ENCODE peak calls at places on chromosomes 7 and 10, in ten cellular contexts. B, Y, V, Q, R, E, Z, D, A and M are unnamed samples.

GRCh38 chr10:122499012-122499411 is 37.7 kb downstream of the HTRA1 start:
- DNase-seq in B (no peak), Y (no peak), V (peak; percentile 51), Q (no peak), R (no peak), E (no peak), Z (no peak), D (no peak), A (no peak), M (no peak)

GRCh38 chr7:100791881-100792666 is 35.2 kb downstream of the EPHB4 start:
- DNase-seq in B (no peak), Y (no peak), V (no peak), Q (no peak), R (no peak), E (no peak), Z (no peak), D (peak; percentile 84), A (no peak), M (no peak)

GRCh38 chr7:108094375-108094774 is 35.8 kb downstream of the LAMB4 start:
- DNase-seq in B (peak; percentile 76), Y (no peak), V (no peak), Q (peak; percentile 84), R (no peak), E (no peak), Z (no peak), D (no peak), A (no peak), M (peak; percentile 89)

GRCh38 chr7:39415091-39415820 is 150.9 kb upstream of the YAE1 start:
- DNase-seq in B (no peak), Y (no peak), V (no peak), Q (no peak), R (no peak), E (no peak), Z (no peak), D (no peak), A (no peak), M (no peak)

GRCh38 chr10:119401671-119402395 is 140.7 kb downstream of the RGS10 start:
- DNase-seq in B (peak; percentile 100), Y (no peak), V (peak; percentile 82), Q (peak; percentile 98), R (peak; percentile 77), E (no peak), Z (peak; percentile 90), D (no peak), A (no peak), M (peak; percentile 94)

GRCh38 chr10:75350791-75351190 is 50.8 kb downstream of the ZNF503 start:
- DNase-seq in B (peak; percentile 80), Y (no peak), V (no peak), Q (peak; percentile 57), R (peak; percentile 49), E (peak; percentile 7), Z (no peak), D (no peak), A (no peak), M (peak; percentile 23)

GRCh38 chr7:102061354-102061945 is 225.2 kb upstream of the SH2B2 start:
- DNase-seq in B (no peak), Y (no peak), V (no peak), Q (no peak), R (no peak), E (no peak), Z (no peak), D (no peak), A (no peak), M (no peak)

GRCh38 chr7:20064974-20065862 is 152.0 kb downstream of the MACC1 start:
- DNase-seq in B (peak; percentile 12), Y (peak; percentile 96), V (no peak), Q (peak; percentile 81), R (peak; percentile 4), E (peak; percentile 52), Z (peak; percentile 73), D (no peak), A (no peak), M (peak; percentile 38)

GRCh38 chr10:95567903-95568630 is 6.9 kb upstream of the SORBS1 start:
- DNase-seq in B (no peak), Y (no peak), V (no peak), Q (peak; percentile 24), R (peak; percentile 20), E (no peak), Z (no peak), D (no peak), A (no peak), M (no peak)

GRCh38 chr7:136956671-136957070 is 88.2 kb downstream of the CHRM2 start:
- DNase-seq in B (peak; percentile 40), Y (no peak), V (no peak), Q (no peak), R (no peak), E (no peak), Z (no peak), D (no peak), A (no peak), M (no peak)

GRCh38 chr10:69934768-69935167 is 117.9 kb upstream of the MACROH2A2 start:
- DNase-seq in B (no peak), Y (no peak), V (no peak), Q (no peak), R (no peak), E (no peak), Z (no peak), D (no peak), A (no peak), M (no peak)

GRCh38 chr7:135275971-135276580 is 42.4 kb downstream of the STRA8 start:
- DNase-seq in B (no peak), Y (no peak), V (no peak), Q (no peak), R (no peak), E (no peak), Z (no peak), D (no peak), A (no peak), M (no peak)

GRCh38 chr7:135277161-135277560 is 43.5 kb downstream of the STRA8 start:
- DNase-seq in B (no peak), Y (no peak), V (no peak), Q (no peak), R (no peak), E (no peak), Z (no peak), D (no peak), A (no peak), M (no peak)

GRCh38 chr7:135273581-135273980 is 39.9 kb downstream of the STRA8 start:
- DNase-seq in B (no peak), Y (no peak), V (no peak), Q (no peak), R (no peak), E (no peak), Z (no peak), D (no peak), A (no peak), M (no peak)

GRCh38 chr7:135272303-135272702 is 38.7 kb downstream of the STRA8 start:
- DNase-seq in B (no peak), Y (no peak), V (no peak), Q (no peak), R (no peak), E (peak; percentile 4), Z (no peak), D (no peak), A (no peak), M (no peak)

GRCh38 chr7:135274495-135275268 is 41.0 kb downstream of the STRA8 start:
- DNase-seq in B (peak; percentile 73), Y (peak; percentile 79), V (peak; percentile 49), Q (peak; percentile 69), R (peak; percentile 57), E (peak; percentile 89), Z (peak; percentile 74), D (no peak), A (peak; percentile 46), M (peak; percentile 91)
- H3K4me1 ChIP-seq in B (no peaks in the 10 kb centered on the region), Y (no peaks in the 10 kb centered on the region), V (no peaks in the 10 kb centered on the region), Q (no peaks in the 10 kb centered on the region), R (no peaks in the 10 kb centered on the region), E (no peaks in the 10 kb centered on the region), Z (no peaks in the 10 kb centered on the region), D (no peaks in the 10 kb centered on the region), A (no peaks in the 10 kb centered on the region), M (no peaks in the 10 kb centered on the region)

GRCh38 chr7:132417037-132417906 is 159.0 kb downstream of the PLXNA4 start:
- DNase-seq in B (no peak), Y (no peak), V (no peak), Q (no peak), R (no peak), E (no peak), Z (no peak), D (no peak), A (no peak), M (no peak)

GRCh38 chr7:132414857-132415256 is 161.4 kb downstream of the PLXNA4 start:
- DNase-seq in B (no peak), Y (no peak), V (no peak), Q (no peak), R (no peak), E (no peak), Z (no peak), D (no peak), A (no peak), M (no peak)

GRCh38 chr7:132418840-132419239 is 157.4 kb downstream of the PLXNA4 start:
- DNase-seq in B (no peak), Y (no peak), V (no peak), Q (no peak), R (no peak), E (no peak), Z (no peak), D (no peak), A (no peak), M (no peak)

GRCh38 chr7:132415259-132415658 is 161.0 kb downstream of the PLXNA4 start:
- DNase-seq in B (no peak), Y (no peak), V (no peak), Q (no peak), R (no peak), E (no peak), Z (no peak), D (no peak), A (no peak), M (no peak)

GRCh38 chr7:132416395-132416794 is 159.9 kb downstream of the PLXNA4 start:
- DNase-seq in B (no peak), Y (no peak), V (no peak), Q (no peak), R (no peak), E (no peak), Z (no peak), D (no peak), A (no peak), M (no peak)
- H3K4me1 ChIP-seq in B (no peaks in the 10 kb centered on the region), Y (no peaks in the 10 kb centered on the region), V (peaks cover 56% of the 10 kb centered on the region), Q (no peaks in the 10 kb centered on the region), R (no peaks in the 10 kb centered on the region), E (no peaks in the 10 kb centered on the region), Z (no peaks in the 10 kb centered on the region), D (no peaks in the 10 kb centered on the region), A (no peaks in the 10 kb centered on the region), M (peaks cover 50% of the 10 kb centered on the region)

GRCh38 chr7:12456506-12456905 is 52.8 kb upstream of the VWDE start:
- DNase-seq in B (no peak), Y (no peak), V (no peak), Q (no peak), R (no peak), E (no peak), Z (no peak), D (no peak), A (no peak), M (peak; percentile 31)

GRCh38 chr7:12444785-12445184 is 41.1 kb upstream of the VWDE start:
- DNase-seq in B (no peak), Y (no peak), V (no peak), Q (no peak), R (no peak), E (no peak), Z (no peak), D (no peak), A (no peak), M (no peak)

GRCh38 chr7:12450615-12451014 is 47.0 kb upstream of the VWDE start:
- DNase-seq in B (no peak), Y (no peak), V (no peak), Q (no peak), R (no peak), E (no peak), Z (no peak), D (no peak), A (no peak), M (no peak)
- H3K4me1 ChIP-seq in B (no peaks in the 10 kb centered on the region), Y (no peaks in the 10 kb centered on the region), V (no peaks in the 10 kb centered on the region), Q (no peaks in the 10 kb centered on the region), R (no peaks in the 10 kb centered on the region), E (no peaks in the 10 kb centered on the region), Z (no peaks in the 10 kb centered on the region), D (no peaks in the 10 kb centered on the region), A (no peaks in the 10 kb centered on the region), M (no peaks in the 10 kb centered on the region)

GRCh38 chr10:121332353-121332752 is 265.9 kb downstream of the FGFR2 start:
- DNase-seq in B (no peak), Y (no peak), V (no peak), Q (no peak), R (no peak), E (no peak), Z (no peak), D (no peak), A (no peak), M (no peak)
- H3K4me1 ChIP-seq in B (no peaks in the 10 kb centered on the region), Y (no peaks in the 10 kb centered on the region), V (peaks cover 6% of the 10 kb centered on the region), Q (no peaks in the 10 kb centered on the region), R (peaks cover 21% of the 10 kb centered on the region), E (no peaks in the 10 kb centered on the region), Z (peaks cover 10% of the 10 kb centered on the region), D (no peaks in the 10 kb centered on the region), A (no peaks in the 10 kb centered on the region), M (no peaks in the 10 kb centered on the region)